ENCODE peak calls at places on chromosomes 1 and 21, in four cellular contexts. O is IMR-90, D is brain microvascular endothelial cell, X is sigmoid colon. N is an unnamed sample.

GRCh38 chr1:155062151-155062686 is 1.3 kb upstream of the EFNA4 start:
- DNase-seq in O (no peak), D (no peak), X (no peak), N (no peak)

GRCh38 chr1:206909167-206909882 is 12.1 kb downstream of the IL24 start:
- DNase-seq in O (no peak), D (no peak), X (peak; percentile 78), N (peak; percentile 42)

GRCh38 chr21:35281946-35282345 is 232.8 kb upstream of the RUNX1 start:
- DNase-seq in O (no peak), D (no peak), X (no peak), N (no peak)

GRCh38 chr1:43253173-43253572 is 16.6 kb upstream of the TMEM125 start:
- DNase-seq in O (no peak), D (no peak), X (no peak), N (no peak)

GRCh38 chr1:50704126-50704525 is 255.9 kb downstream of the FAF1 start:
- DNase-seq in O (peak; percentile 41), D (peak; percentile 14), X (no peak), N (peak; percentile 41)

GRCh38 chr1:20233394-20233793 is 47.1 kb upstream of the PLA2G2C start:
- DNase-seq in O (peak; percentile 38), D (peak; percentile 2), X (no peak), N (peak; percentile 55)

GRCh38 chr1:229691362-229691761 is 65.3 kb downstream of the URB2 start:
- DNase-seq in O (no peak), D (no peak), X (no peak), N (no peak)

GRCh38 chr1:229032455-229032854 is 238.5 kb upstream of the RAB4A start:
- DNase-seq in O (no peak), D (no peak), X (no peak), N (no peak)

GRCh38 chr1:246510147-246511030 is 3.3 kb upstream of the SMYD3 start:
- DNase-seq in O (no peak), D (no peak), X (no peak), N (no peak)

GRCh38 chr1:116288201-116288598 is 84.8 kb upstream of the ATP1A1 start:
- DNase-seq in O (no peak), D (no peak), X (no peak), N (peak; percentile 66)

GRCh38 chr1:85569737-85570404 is 10.7 kb upstream of the CCN1 start:
- DNase-seq in O (peak; percentile 23), D (no peak), X (no peak), N (no peak)

GRCh38 chr1:63645301-63645700 is 52.1 kb downstream of the PGM1 start:
- DNase-seq in O (peak; percentile 20), D (no peak), X (no peak), N (no peak)

GRCh38 chr21:44024895-44025353 is 12.8 kb downstream of the TRAPPC10 start:
- DNase-seq in O (peak; percentile 67), D (peak; percentile 72), X (peak; percentile 85), N (no peak)

GRCh38 chr1:169809370-169810095 is 14.8 kb upstream of the METTL18 start:
- DNase-seq in O (peak; percentile 35), D (peak; percentile 18), X (no peak), N (peak; percentile 28)

GRCh38 chr1:85746777-85747176 is 38.5 kb upstream of the ZNHIT6 start:
- DNase-seq in O (no peak), D (no peak), X (no peak), N (no peak)

DNA sequence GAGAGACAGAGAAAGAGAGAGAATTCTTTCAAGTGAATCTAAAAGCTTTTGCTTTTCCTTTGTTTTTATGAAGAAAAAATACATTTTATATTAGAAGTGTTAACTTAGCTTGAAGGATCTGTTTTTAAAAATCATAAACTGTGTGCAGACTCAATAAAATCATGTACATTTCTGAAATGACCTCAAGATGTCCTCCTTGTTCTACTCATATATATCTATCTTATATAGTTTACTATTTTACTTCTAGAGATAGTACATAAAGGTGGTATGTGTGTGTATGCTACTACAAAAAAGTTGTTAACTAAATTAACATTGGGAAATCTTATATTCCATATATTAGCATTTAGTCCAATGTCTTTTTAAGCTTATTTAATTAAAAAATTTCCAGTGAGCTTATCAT is 117.6 kb downstream of the PTPRC start:
- DNase-seq in O (peak; percentile 36), D (no peak), X (no peak), N (no peak)
- TF ChIP-seq CTCF in O (peak; percentile 49), D (no peak), X (no peak), N (no peak)

DNA sequence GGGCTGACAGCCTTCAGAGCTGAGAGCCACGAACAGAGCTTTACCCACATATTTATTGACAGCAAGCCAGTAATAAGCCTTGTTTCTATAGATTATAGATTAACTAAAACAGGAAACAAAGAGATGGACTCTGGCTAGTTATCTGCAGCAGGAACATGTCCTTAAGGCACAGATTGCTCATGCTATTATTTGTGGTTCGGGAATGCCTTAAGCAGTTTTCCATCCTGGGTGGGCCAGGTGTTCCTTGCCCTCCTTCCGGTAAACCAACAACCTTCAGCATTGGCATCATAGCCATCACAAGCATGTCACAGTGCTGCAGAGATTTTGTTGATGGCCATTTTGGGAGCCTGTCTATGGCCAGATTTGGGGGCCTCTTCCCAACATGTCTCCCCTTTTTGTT is 96.8 kb downstream of the POU2F1 start:
- DNase-seq in O (no peak), D (no peak), X (no peak), N (no peak)
- TF ChIP-seq CTCF in O (no peak), D (no peak), X (no peak), N (no peak)

DNA sequence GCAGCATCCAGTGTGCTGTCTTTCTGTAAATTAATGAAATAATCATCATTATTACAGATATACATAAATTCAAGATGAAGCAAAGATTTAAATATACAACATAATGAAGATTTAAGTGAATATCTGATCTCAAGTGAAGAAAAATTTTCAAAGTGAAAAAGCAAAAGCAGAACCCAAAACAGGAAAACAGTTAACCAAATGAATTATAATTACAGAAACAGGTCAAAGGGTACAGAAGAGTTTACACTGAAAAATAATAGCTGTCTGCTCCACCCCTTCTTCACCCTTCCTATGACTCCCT is 44.8 kb upstream of the GTF2B start:
- DNase-seq in O (no peak), D (no peak), X (no peak), N (no peak)
- TF ChIP-seq CTCF in O (no peak), D (no peak), X (no peak), N (no peak)

GRCh38 chr1:217153361-217153760 is 430.1 kb upstream of the ESRRG start:
- DNase-seq in O (no peak), D (no peak), X (no peak), N (no peak)
- TF ChIP-seq CTCF in O (no peak), D (no peak), X (no peak), N (no peak)

GRCh38 chr1:113976609-113977278 is 2.5 kb upstream of the OLFML3 start:
- DNase-seq in O (peak; percentile 59), D (peak; percentile 52), X (no peak), N (no peak)
- TF ChIP-seq CTCF in O (peak; percentile 50), D (peak; percentile 86), X (peak; percentile 29), N (peak; percentile 18)

GRCh38 chr1:242743983-242744780 is 219.7 kb upstream of the PLD5 start:
- DNase-seq in O (no peak), D (no peak), X (no peak), N (no peak)
- TF ChIP-seq CTCF in O (no peak), D (no peak), X (no peak), N (no peak)

GRCh38 chr1:199954701-199955100 is 72.8 kb upstream of the NR5A2 start:
- DNase-seq in O (no peak), D (no peak), X (no peak), N (peak; percentile 56)
- TF ChIP-seq CTCF in O (peak; percentile 29), D (peak; percentile 60), X (no peak), N (peak; percentile 15)